ENCODE peak calls at places on chromosome 21, in six cellular contexts. Y, S, B, H, I and C are unnamed samples.

GRCh38 chr21:42433946-42434551 is 30.3 kb downstream of the UBASH3A start:
- DNase-seq in Y (peak), S (no peak), B (no peak), H (no peak), I (no peak), C (no peak)

GRCh38 chr21:33947451-33948095 is 32.0 kb upstream of the ATP5PO start:
- DNase-seq in Y (peak), S (no peak), B (peak), H (peak), I (peak), C (no peak)

GRCh38 chr21:33362044-33362555 is 37.3 kb downstream of the IFNAR1 start:
- DNase-seq in Y (peak), S (no peak), B (no peak), H (peak), I (no peak), C (no peak)

GRCh38 chr21:41465176-41465781 is 39.2 kb downstream of the MX1 start:
- DNase-seq in Y (no peak), S (no peak), B (no peak), H (no peak), I (no peak), C (no peak)

GRCh38 chr21:28393279-28393678 is 599.4 kb downstream of the LTN1 start:
- DNase-seq in Y (no peak), S (no peak), B (no peak), H (no peak), I (no peak), C (no peak)

GRCh38 chr21:35730325-35730724 is 330.0 kb downstream of the SETD4 start:
- DNase-seq in Y (no peak), S (no peak), B (no peak), H (no peak), I (no peak), C (no peak)

GRCh38 chr21:33406493-33406892 is 3.3 kb downstream of the IFNGR2 start:
- DNase-seq in Y (no peak), S (no peak), B (no peak), H (no peak), I (no peak), C (no peak)

GRCh38 chr21:27108228-27108627 is 141.3 kb upstream of the ADAMTS5 start:
- DNase-seq in Y (no peak), S (no peak), B (peak), H (no peak), I (no peak), C (no peak)

GRCh38 chr21:35478096-35479080 is 429.3 kb upstream of the RUNX1 start:
- DNase-seq in Y (no peak), S (no peak), B (no peak), H (no peak), I (no peak), C (no peak)

GRCh38 chr21:41120997-41121396 is 47.0 kb upstream of the BACE2 start:
- DNase-seq in Y (no peak), S (no peak), B (no peak), H (no peak), I (no peak), C (no peak)

GRCh38 chr21:35559881-35560280 is 500.4 kb downstream of the SETD4 start:
- DNase-seq in Y (no peak), S (no peak), B (no peak), H (no peak), I (no peak), C (no peak)

GRCh38 chr21:40176732-40177131 is 309.5 kb downstream of the PCP4 start:
- DNase-seq in Y (no peak), S (no peak), B (peak), H (no peak), I (no peak), C (no peak)

GRCh38 chr21:26941436-26941835 is 25.5 kb downstream of the ADAMTS5 start:
- DNase-seq in Y (no peak), S (no peak), B (no peak), H (no peak), I (no peak), C (no peak)

GRCh38 chr21:8991968-8992621 is 1529.3 kb upstream of the TPTE start:
- DNase-seq in Y (peak), S (no peak), B (no peak), H (no peak), I (no peak), C (no peak)

GRCh38 chr21:41246808-41247207 is 69.8 kb upstream of the FAM3B start:
- DNase-seq in Y (no peak), S (no peak), B (no peak), H (peak), I (no peak), C (no peak)

GRCh38 chr21:25735895-25736597 is 1.3 kb downstream of the GABPA start:
- DNase-seq in Y (peak), S (no peak), B (no peak), H (no peak), I (no peak), C (no peak)

GRCh38 chr21:26739189-26739588 is 106.0 kb downstream of the ADAMTS1 start:
- DNase-seq in Y (no peak), S (no peak), B (no peak), H (no peak), I (no peak), C (no peak)

GRCh38 chr21:34017127-34017961 is 56.0 kb upstream of the MRPS6 start:
- DNase-seq in Y (no peak), S (no peak), B (no peak), H (no peak), I (peak), C (no peak)

GRCh38 chr21:33256019-33256418 is 10.1 kb upstream of the IL10RB start:
- DNase-seq in Y (no peak), S (no peak), B (no peak), H (no peak), I (no peak), C (no peak)

GRCh38 chr21:39137248-39138186 is 45.7 kb downstream of the PSMG1 start:
- DNase-seq in Y (peak), S (no peak), B (peak), H (peak), I (no peak), C (no peak)

GRCh38 chr21:26070822-26071425 is 99.6 kb downstream of the APP start:
- DNase-seq in Y (no peak), S (no peak), B (peak), H (no peak), I (no peak), C (no peak)

GRCh38 chr21:29075706-29076447 is 2.4 kb upstream of the CCT8 start:
- DNase-seq in Y (no peak), S (no peak), B (no peak), H (no peak), I (no peak), C (no peak)

GRCh38 chr21:33543505-33544129 is 779 bp downstream of the SON start:
- DNase-seq in Y (no peak), S (no peak), B (no peak), H (no peak), I (no peak), C (no peak)

GRCh38 chr21:39217356-39218081 is 34.3 kb upstream of the PSMG1 start:
- DNase-seq in Y (no peak), S (no peak), B (no peak), H (no peak), I (no peak), C (no peak)

GRCh38 chr21:14864211-14865021 is 200.4 kb downstream of the NRIP1 start:
- DNase-seq in Y (peak), S (no peak), B (peak), H (peak), I (no peak), C (no peak)
- TF ChIP-seq POLR2AphosphoS5 in Y (no peak), S (no peak), B (no peak), H (no peak), I (no peak), C (no peak)

GRCh38 chr21:43835861-43836260 is 29.2 kb upstream of the AGPAT3 start:
- DNase-seq in Y (no peak), S (no peak), B (peak), H (no peak), I (no peak), C (no peak)
- TF ChIP-seq TAF1 in Y (no peak), S (no peak), B (no peak), H (no peak), I (no peak), C (no peak)

GRCh38 chr21:15141236-15141970 is 76.6 kb upstream of the NRIP1 start:
- DNase-seq in Y (no peak), S (no peak), B (no peak), H (no peak), I (no peak), C (no peak)
- TF ChIP-seq POLR2AphosphoS5 in Y (no peak), S (no peak), B (no peak), H (no peak), I (no peak), C (no peak)

DNA sequence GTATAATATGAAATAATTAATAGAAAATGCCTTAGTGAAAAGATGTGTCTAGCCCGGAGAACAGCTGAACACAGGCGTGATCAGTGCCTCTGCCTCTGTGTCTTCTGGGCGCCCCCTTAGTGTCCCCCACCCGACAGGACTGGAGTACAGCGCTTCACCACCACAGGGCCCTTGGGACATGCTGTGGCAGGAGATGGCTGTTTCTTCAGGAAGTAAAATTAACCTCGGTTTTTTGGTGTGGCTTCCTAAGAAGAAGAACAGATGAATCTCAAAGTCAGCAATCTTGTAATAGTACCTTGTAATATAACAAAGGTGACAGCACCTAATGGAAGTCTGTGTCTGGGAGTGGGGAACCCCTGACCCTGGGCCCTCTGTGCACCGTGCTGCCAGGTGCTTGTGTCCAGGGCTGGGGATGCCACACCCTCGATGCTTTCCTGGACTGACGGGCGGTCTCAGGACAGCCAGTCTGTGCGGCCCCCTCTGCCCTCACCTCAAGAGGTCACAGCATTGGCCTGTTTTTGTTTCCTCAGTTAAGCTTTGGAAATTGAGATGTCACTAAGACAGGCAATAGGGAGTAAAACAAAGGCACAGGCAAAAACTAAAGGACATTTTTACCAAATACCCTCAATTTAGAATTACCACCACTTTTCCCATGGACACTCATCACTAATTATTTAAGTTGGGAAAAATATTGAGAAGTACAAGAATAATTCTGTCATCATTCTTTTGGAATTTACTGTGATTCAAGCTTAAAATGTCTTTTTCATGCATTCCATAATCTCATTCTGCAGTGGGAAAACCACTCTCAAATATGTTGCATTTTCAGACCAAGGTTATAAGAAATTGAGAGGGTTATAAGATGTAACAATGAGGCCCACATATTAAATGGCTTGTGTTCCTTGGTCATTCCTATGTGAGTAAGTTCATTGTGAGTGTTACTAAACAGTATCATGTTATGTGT is 79.3 kb downstream of the ADARB1 start:
- DNase-seq in Y (no peak), S (no peak), B (no peak), H (peak), I (no peak), C (no peak)
- TF ChIP-seq TAF1 in Y (no peak), S (no peak), B (no peak), H (no peak), I (no peak), C (no peak)

GRCh38 chr21:37339527-37339889 is 27.1 kb upstream of the DYRK1A start:
- DNase-seq in Y (no peak), S (no peak), B (peak), H (no peak), I (no peak), C (no peak)

GRCh38 chr21:37337179-37337578 is 29.4 kb upstream of the DYRK1A start:
- DNase-seq in Y (no peak), S (no peak), B (no peak), H (no peak), I (no peak), C (no peak)

GRCh38 chr21:37341254-37341960 is 25.2 kb upstream of the DYRK1A start:
- DNase-seq in Y (no peak), S (no peak), B (peak), H (no peak), I (no peak), C (no peak)

GRCh38 chr21:37337831-37338230 is 28.7 kb upstream of the DYRK1A start:
- DNase-seq in Y (no peak), S (no peak), B (no peak), H (no peak), I (no peak), C (no peak)

DNA sequence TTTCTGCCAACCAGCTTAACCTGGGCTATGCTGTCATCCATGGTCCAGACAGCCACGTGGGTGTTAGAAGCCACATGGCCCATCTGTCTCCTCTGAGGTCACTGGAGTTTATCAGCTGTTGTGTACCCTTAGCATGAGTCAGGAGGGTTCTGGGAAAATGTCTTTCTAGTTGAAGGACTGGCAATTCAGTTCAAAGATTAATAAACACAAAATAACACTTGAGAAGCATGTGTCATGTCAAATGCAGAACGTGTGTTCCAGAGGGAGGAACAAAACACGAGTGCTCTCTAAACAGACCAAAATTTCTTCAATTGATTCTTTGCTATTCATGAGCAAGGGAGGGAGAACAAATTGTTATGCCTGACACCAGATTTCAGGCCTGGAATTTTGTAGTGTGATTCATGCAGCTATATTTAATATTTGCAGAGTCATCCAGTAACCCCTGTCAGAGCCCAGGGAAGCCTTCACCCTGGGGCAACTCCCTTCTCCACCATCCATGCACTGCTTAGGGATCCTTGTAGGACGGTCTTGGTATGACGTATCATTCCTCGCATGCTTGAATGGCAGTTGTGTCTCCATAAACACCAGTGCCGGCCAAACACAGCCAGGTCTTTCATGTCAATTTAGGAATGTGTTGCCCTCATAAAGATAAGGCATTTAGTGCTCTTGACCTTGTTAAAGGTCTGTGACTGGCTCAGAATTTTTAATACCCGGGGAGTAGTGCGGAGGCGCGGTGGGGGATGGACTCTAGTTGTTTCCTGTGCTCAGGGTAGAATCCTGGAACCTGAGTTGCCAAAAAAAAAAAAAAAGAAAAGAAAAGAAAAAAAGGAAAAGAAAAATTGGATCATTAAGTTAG is 27.7 kb upstream of the DYRK1A start:
- DNase-seq in Y (peak), S (no peak), B (peak), H (no peak), I (no peak), C (no peak)
- TF ChIP-seq POLR2AphosphoS5 in Y (no peak), S (no peak), B (no peak), H (no peak), I (no peak), C (no peak)

DNA sequence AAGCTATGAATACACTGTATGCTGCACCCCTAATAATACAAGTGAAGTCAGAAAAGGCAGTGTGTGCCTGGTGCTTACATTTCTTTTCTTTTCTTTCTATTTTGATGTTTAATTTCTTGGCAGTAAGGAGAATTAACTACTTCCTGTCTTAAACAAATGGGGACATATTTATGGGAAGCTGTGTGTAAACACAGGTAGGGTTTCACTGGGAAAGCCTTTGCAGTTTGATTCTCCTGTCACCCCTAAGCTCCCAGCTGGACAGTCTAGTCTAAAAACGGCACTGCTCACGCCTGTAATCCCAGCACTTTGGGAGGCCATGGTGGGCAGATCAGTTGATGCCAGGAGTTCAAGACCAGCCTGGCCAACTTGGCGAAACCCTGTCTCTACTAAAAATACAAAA is 145.9 kb downstream of the MIS18A start:
- DNase-seq in Y (no peak), S (no peak), B (no peak), H (peak), I (no peak), C (no peak)
- TF ChIP-seq TAF1 in Y (no peak), S (no peak), B (no peak), H (no peak), I (no peak), C (no peak)